ENCODE peak calls at places on chromosomes 13 and 19, in six cellular contexts. One of them, this sample, is unnamed.

GRCh38 chr19:6379744-6380143 is 4.0 kb upstream of the PSPN start:
- DNase-seq in RWPE1: no peak
- DNase-seq in epithelial cell of prostate: no peak
- DNase-seq in stimulated activated effector memory CD8-positive, alpha-beta T cell treated with anti-CD3 and anti-CD28 coated beads, Interleukin-12 subunit alpha, Interleukin-12 subunit beta, amount 100 ng/mL, for 72 hours: no peak
- DNase-seq in NAMALWA: no peak
- DNase-seq in smooth muscle cell of the brain vasculature: no peak
- DNase-seq in this sample: no peak

GRCh38 chr19:49544154-49544553 is 16.4 kb downstream of the RCN3 start:
- DNase-seq in RWPE1: no peak
- DNase-seq in epithelial cell of prostate: no peak
- DNase-seq in NAMALWA: no peak
- DNase-seq in smooth muscle cell of the brain vasculature: no peak
- DNase-seq in stimulated activated effector memory CD8-positive, alpha-beta T cell treated with anti-CD3 and anti-CD28 coated beads, Interleukin-12 subunit alpha, Interleukin-12 subunit beta, amount 100 ng/mL, for 72 hours: no peak
- DNase-seq in this sample: no peak

GRCh38 chr19:36222503-36222902 is 7.6 kb downstream of the ZNF146 start:
- DNase-seq in NAMALWA: no peak
- DNase-seq in epithelial cell of prostate: no peak
- DNase-seq in RWPE1: no peak
- DNase-seq in stimulated activated effector memory CD8-positive, alpha-beta T cell treated with anti-CD3 and anti-CD28 coated beads, Interleukin-12 subunit alpha, Interleukin-12 subunit beta, amount 100 ng/mL, for 72 hours: no peak
- DNase-seq in smooth muscle cell of the brain vasculature: no peak
- DNase-seq in this sample: no peak

GRCh38 chr13:20633802-20634201 is 66.8 kb downstream of the IFT88 start:
- DNase-seq in smooth muscle cell of the brain vasculature: no peak
- DNase-seq in RWPE1: peak
- DNase-seq in epithelial cell of prostate: peak
- DNase-seq in NAMALWA: no peak
- DNase-seq in stimulated activated effector memory CD8-positive, alpha-beta T cell treated with anti-CD3 and anti-CD28 coated beads, Interleukin-12 subunit alpha, Interleukin-12 subunit beta, amount 100 ng/mL, for 72 hours: no peak
- DNase-seq in this sample: no peak

GRCh38 chr13:50798923-50799322 is 44.6 kb downstream of the DLEU7 start:
- DNase-seq in RWPE1: no peak
- DNase-seq in stimulated activated effector memory CD8-positive, alpha-beta T cell treated with anti-CD3 and anti-CD28 coated beads, Interleukin-12 subunit alpha, Interleukin-12 subunit beta, amount 100 ng/mL, for 72 hours: no peak
- DNase-seq in NAMALWA: no peak
- DNase-seq in epithelial cell of prostate: no peak
- DNase-seq in smooth muscle cell of the brain vasculature: no peak
- DNase-seq in this sample: no peak

GRCh38 chr19:51354742-51355148 is 11.4 kb downstream of the ETFB start:
- DNase-seq in stimulated activated effector memory CD8-positive, alpha-beta T cell treated with anti-CD3 and anti-CD28 coated beads, Interleukin-12 subunit alpha, Interleukin-12 subunit beta, amount 100 ng/mL, for 72 hours: no peak
- DNase-seq in NAMALWA: no peak
- DNase-seq in RWPE1: no peak
- DNase-seq in epithelial cell of prostate: no peak
- DNase-seq in smooth muscle cell of the brain vasculature: no peak
- DNase-seq in this sample: no peak

GRCh38 chr13:27117158-27117557 is 54.5 kb downstream of the USP12 start:
- DNase-seq in stimulated activated effector memory CD8-positive, alpha-beta T cell treated with anti-CD3 and anti-CD28 coated beads, Interleukin-12 subunit alpha, Interleukin-12 subunit beta, amount 100 ng/mL, for 72 hours: no peak
- DNase-seq in smooth muscle cell of the brain vasculature: no peak
- DNase-seq in NAMALWA: no peak
- DNase-seq in RWPE1: no peak
- DNase-seq in epithelial cell of prostate: no peak
- DNase-seq in this sample: no peak

GRCh38 chr19:57465680-57466381 is 8.9 kb upstream of the VN1R1 start:
- DNase-seq in RWPE1: no peak
- DNase-seq in stimulated activated effector memory CD8-positive, alpha-beta T cell treated with anti-CD3 and anti-CD28 coated beads, Interleukin-12 subunit alpha, Interleukin-12 subunit beta, amount 100 ng/mL, for 72 hours: no peak
- DNase-seq in epithelial cell of prostate: no peak
- DNase-seq in NAMALWA: peak
- DNase-seq in smooth muscle cell of the brain vasculature: no peak
- DNase-seq in this sample: no peak

GRCh38 chr19:39180749-39181148 is 16.0 kb upstream of the NCCRP1 start:
- DNase-seq in NAMALWA: no peak
- DNase-seq in stimulated activated effector memory CD8-positive, alpha-beta T cell treated with anti-CD3 and anti-CD28 coated beads, Interleukin-12 subunit alpha, Interleukin-12 subunit beta, amount 100 ng/mL, for 72 hours: no peak
- DNase-seq in smooth muscle cell of the brain vasculature: no peak
- DNase-seq in epithelial cell of prostate: no peak
- DNase-seq in RWPE1: no peak
- DNase-seq in this sample: no peak

GRCh38 chr13:76759877-76760276 is 126.3 kb downstream of the KCTD12 start:
- DNase-seq in epithelial cell of prostate: no peak
- DNase-seq in NAMALWA: no peak
- DNase-seq in RWPE1: no peak
- DNase-seq in smooth muscle cell of the brain vasculature: no peak
- DNase-seq in stimulated activated effector memory CD8-positive, alpha-beta T cell treated with anti-CD3 and anti-CD28 coated beads, Interleukin-12 subunit alpha, Interleukin-12 subunit beta, amount 100 ng/mL, for 72 hours: no peak
- DNase-seq in this sample: no peak

GRCh38 chr19:50040967-50041366 is 15.2 kb downstream of the ZNF473 start:
- DNase-seq in stimulated activated effector memory CD8-positive, alpha-beta T cell treated with anti-CD3 and anti-CD28 coated beads, Interleukin-12 subunit alpha, Interleukin-12 subunit beta, amount 100 ng/mL, for 72 hours: no peak
- DNase-seq in NAMALWA: no peak
- DNase-seq in epithelial cell of prostate: no peak
- DNase-seq in RWPE1: no peak
- DNase-seq in smooth muscle cell of the brain vasculature: no peak
- DNase-seq in this sample: no peak

GRCh38 chr13:73025212-73026012 is 33.4 kb upstream of the KLF5 start:
- DNase-seq in RWPE1: peak
- DNase-seq in stimulated activated effector memory CD8-positive, alpha-beta T cell treated with anti-CD3 and anti-CD28 coated beads, Interleukin-12 subunit alpha, Interleukin-12 subunit beta, amount 100 ng/mL, for 72 hours: no peak
- DNase-seq in smooth muscle cell of the brain vasculature: no peak
- DNase-seq in epithelial cell of prostate: peak
- DNase-seq in NAMALWA: no peak
- DNase-seq in this sample: no peak

GRCh38 chr19:33488826-33489225 is 32.8 kb downstream of the PEPD start:
- DNase-seq in epithelial cell of prostate: no peak
- DNase-seq in stimulated activated effector memory CD8-positive, alpha-beta T cell treated with anti-CD3 and anti-CD28 coated beads, Interleukin-12 subunit alpha, Interleukin-12 subunit beta, amount 100 ng/mL, for 72 hours: no peak
- DNase-seq in smooth muscle cell of the brain vasculature: no peak
- DNase-seq in RWPE1: no peak
- DNase-seq in NAMALWA: no peak
- DNase-seq in this sample: no peak

GRCh38 chr19:20333508-20333907 is 166.5 kb downstream of the ZNF486 start:
- DNase-seq in RWPE1: no peak
- DNase-seq in stimulated activated effector memory CD8-positive, alpha-beta T cell treated with anti-CD3 and anti-CD28 coated beads, Interleukin-12 subunit alpha, Interleukin-12 subunit beta, amount 100 ng/mL, for 72 hours: no peak
- DNase-seq in smooth muscle cell of the brain vasculature: no peak
- DNase-seq in epithelial cell of prostate: no peak
- DNase-seq in NAMALWA: no peak
- DNase-seq in this sample: no peak

GRCh38 chr19:38134538-38135149 is 89.4 kb downstream of the DPF1 start:
- DNase-seq in stimulated activated effector memory CD8-positive, alpha-beta T cell treated with anti-CD3 and anti-CD28 coated beads, Interleukin-12 subunit alpha, Interleukin-12 subunit beta, amount 100 ng/mL, for 72 hours: peak
- DNase-seq in smooth muscle cell of the brain vasculature: no peak
- DNase-seq in epithelial cell of prostate: no peak
- DNase-seq in NAMALWA: peak
- DNase-seq in RWPE1: no peak
- DNase-seq in this sample: peak